ENCODE peak calls at places on chromosomes 3 and 15, in ten cellular contexts. T, O, H, L, G, W, P, U, E and X are unnamed samples. For H3K4me1, the result is how much of the 10 kb centered on the place peaks cover.

GRCh38 chr3:192747746-192748145 is 20.4 kb upstream of the FGF12 start:
- DNase-seq in P (no peak), H (no peak), E (no peak), U (no peak), O (no peak), L (no peak), G (no peak), T (no peak), W (peak), X (no peak)

GRCh38 chr15:60656491-60657284 is 177.7 kb upstream of the ICE2 start:
- DNase-seq in U (no peak), G (no peak), P (no peak), T (no peak), W (no peak), L (no peak), O (peak), H (no peak), E (no peak), X (no peak)

GRCh38 chr3:97864-98263 is 98.7 kb upstream of the CHL1 start:
- DNase-seq in H (no peak), O (no peak), P (no peak), G (no peak), E (no peak), W (no peak), L (no peak), U (no peak), T (no peak), X (no peak)

GRCh38 chr3:96700322-96701315 is 113.8 kb upstream of the EPHA6 start:
- DNase-seq in P (no peak), T (no peak), E (no peak), L (no peak), G (peak), W (peak), U (no peak), H (no peak), O (no peak), X (no peak)

GRCh38 chr3:54712539-54712938 is 215.3 kb downstream of the LRTM1 start:
- DNase-seq in U (no peak), W (no peak), P (no peak), E (peak), L (no peak), G (no peak), H (no peak), O (peak), T (no peak), X (no peak)

GRCh38 chr3:195015021-195015420 is 255.9 kb downstream of the XXYLT1 start:
- DNase-seq in E (no peak), U (no peak), W (no peak), T (no peak), H (no peak), G (no peak), L (no peak), O (peak), P (no peak), X (no peak)

GRCh38 chr3:117252208-117252607 is 542.6 kb downstream of the TUSC7 start:
- DNase-seq in O (peak), L (no peak), U (no peak), H (no peak), P (no peak), W (no peak), G (no peak), T (no peak), E (no peak), X (no peak)

GRCh38 chr3:13663781-13664535 is 115.0 kb downstream of the FBLN2 start:
- DNase-seq in O (no peak), L (no peak), H (no peak), T (no peak), P (no peak), E (no peak), W (no peak), G (no peak), U (no peak), X (no peak)

GRCh38 chr3:145952541-145952940 is 208.4 kb downstream of the PLOD2 start:
- DNase-seq in T (no peak), W (no peak), L (no peak), G (no peak), U (no peak), E (no peak), O (peak), P (no peak), H (no peak), X (no peak)
- H3K27ac ChIP-seq in T (no peak), W (no peak), L (no peak), G (no peak), U (no peak), E (no peak), O (no peak), P (no peak), H (no peak), X (no peak)

DNA sequence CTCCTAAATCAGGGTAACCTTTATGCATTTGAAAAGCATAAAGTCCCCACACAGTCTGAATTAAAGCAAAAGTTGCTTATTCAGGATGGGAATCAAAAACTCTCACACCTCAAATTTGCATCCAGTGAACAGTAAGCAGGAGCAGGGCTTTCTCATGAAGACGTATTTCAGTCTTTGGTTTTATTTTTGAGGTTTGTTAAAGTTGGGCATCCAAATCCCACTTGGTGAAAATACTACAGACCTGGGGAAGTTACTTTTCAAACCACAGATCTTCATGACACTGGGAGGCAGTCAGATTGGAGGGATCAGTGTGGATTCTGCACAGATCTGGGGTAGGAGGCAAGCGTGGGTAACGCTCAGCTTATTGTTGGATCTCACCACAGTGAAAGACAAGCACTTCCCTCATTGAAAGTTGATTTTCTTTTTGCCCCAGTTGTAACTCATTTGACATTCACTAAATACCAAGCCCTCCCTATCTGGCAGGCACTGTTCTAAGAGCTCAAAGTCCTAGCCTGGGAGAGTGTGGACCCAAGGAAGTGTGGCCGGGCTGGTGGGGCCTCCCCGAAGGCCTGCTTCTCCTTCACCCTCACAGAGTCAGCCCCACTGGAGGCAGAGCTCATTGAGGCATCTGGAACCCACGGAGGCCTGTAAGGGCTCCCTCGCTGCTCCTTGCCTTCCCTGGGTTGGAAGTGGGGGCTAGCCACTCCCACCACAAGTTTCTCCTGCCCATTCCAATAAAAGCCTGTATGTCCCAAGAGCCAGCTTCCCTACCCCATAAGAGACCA is 783 bp upstream of the ISG20 start:
- DNase-seq in U (no peak), P (no peak), H (no peak), W (no peak), O (no peak), L (no peak), T (no peak), E (no peak), G (no peak), X (no peak)
- H3K4me1 ChIP-seq in U (under half), P (under half), H (under half), W (under half), O (under half), L (half or more), T (under half), E (under half), G (under half), X (under half)

GRCh38 chr15:48650931-48651330 is 5.4 kb upstream of the FBN1 start:
- DNase-seq in G (no peak), O (no peak), H (no peak), T (no peak), L (no peak), E (no peak), W (no peak), U (no peak), P (no peak), X (no peak)

GRCh38 chr15:48646364-48646763 is 855 bp upstream of the FBN1 start:
- DNase-seq in P (no peak), T (no peak), G (no peak), H (no peak), W (no peak), O (no peak), L (no peak), U (no peak), E (no peak), X (no peak)

GRCh38 chr15:48645558-48646330 is at the start of gene FBN1:
- DNase-seq in O (peak), U (peak), T (peak), W (peak), G (peak), H (peak), L (no peak), P (no peak), E (peak), X (peak)

GRCh38 chr15:48644827-48645557 is 517 bp downstream of the FBN1 start:
- DNase-seq in U (peak), P (no peak), L (no peak), G (peak), E (peak), H (peak), W (peak), T (no peak), O (peak), X (no peak)

GRCh38 chr15:48647963-48648362 is 2.5 kb upstream of the FBN1 start:
- DNase-seq in U (no peak), G (no peak), T (no peak), E (no peak), W (peak), P (no peak), L (no peak), O (peak), H (no peak), X (no peak)
- H3K27ac ChIP-seq in U (no peak), G (no peak), T (peak), E (no peak), W (no peak), P (no peak), L (no peak), O (no peak), H (peak), X (no peak)

GRCh38 chr3:42996633-42997075 is 17.5 kb downstream of the GASK1A start:
- DNase-seq in W (no peak), H (no peak), G (no peak), T (no peak), L (no peak), O (no peak), U (no peak), E (no peak), P (no peak), X (peak)
- H3K4me1 ChIP-seq in W (under half), H (under half), G (under half), T (under half), L (under half), O (under half), U (under half), E (under half), P (under half), X (under half)

GRCh38 chr3:12443781-12444522 is 40.3 kb upstream of the TSEN2 start:
- DNase-seq in G (no peak), U (no peak), O (no peak), E (no peak), L (no peak), T (no peak), H (no peak), W (no peak), P (no peak), X (no peak)

GRCh38 chr3:12446298-12446697 is 38.0 kb upstream of the TSEN2 start:
- DNase-seq in P (no peak), W (no peak), G (no peak), L (no peak), H (no peak), T (no peak), U (no peak), E (no peak), O (no peak), X (no peak)

GRCh38 chr3:12444582-12445468 is 39.5 kb upstream of the TSEN2 start:
- DNase-seq in T (no peak), G (no peak), H (no peak), U (no peak), L (no peak), E (no peak), W (peak), P (peak), O (peak), X (no peak)

GRCh38 chr3:12447075-12447474 is 37.2 kb upstream of the TSEN2 start:
- DNase-seq in G (no peak), P (no peak), E (no peak), U (no peak), H (no peak), O (no peak), W (no peak), T (no peak), L (no peak), X (no peak)

DNA sequence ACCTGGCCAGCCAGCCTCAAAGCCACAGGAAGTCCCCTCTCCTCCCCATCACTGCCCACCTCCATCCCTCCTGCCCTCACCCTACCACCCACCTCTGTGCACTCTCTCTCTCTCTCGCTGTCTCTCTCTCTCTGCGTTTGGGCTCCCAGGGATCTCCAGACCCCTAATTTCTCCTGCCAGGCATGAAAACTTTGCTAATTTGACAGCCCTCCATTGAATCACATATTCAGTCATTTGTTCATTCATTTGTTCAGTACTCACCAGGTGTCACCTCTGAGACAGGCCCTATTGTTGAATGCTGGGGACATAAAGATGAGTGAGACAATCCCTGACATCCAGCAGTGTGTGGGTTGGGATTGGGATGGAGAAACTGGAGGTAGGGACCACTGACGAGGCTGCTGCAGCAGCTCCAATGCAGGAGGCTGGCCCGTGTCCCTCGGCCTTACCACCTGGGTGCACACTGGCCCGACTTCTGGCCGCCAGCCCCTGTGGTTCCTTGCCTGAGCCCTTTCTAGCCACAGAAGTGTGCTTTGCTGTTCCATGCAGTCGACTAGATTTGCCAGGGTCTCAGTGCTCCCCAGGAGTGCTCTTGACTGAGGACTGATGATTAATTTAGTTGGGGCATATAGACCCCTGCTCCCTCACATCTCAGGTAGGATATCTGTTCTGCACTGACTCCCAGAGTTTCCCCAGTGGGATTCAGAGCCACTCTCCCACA is 38.6 kb upstream of the TSEN2 start:
- DNase-seq in O (no peak), T (no peak), L (no peak), E (no peak), H (no peak), G (no peak), W (no peak), P (no peak), U (no peak), X (no peak)
- H3K27ac ChIP-seq in O (no peak), T (no peak), L (no peak), E (no peak), H (no peak), G (no peak), W (no peak), P (peak), U (no peak), X (no peak)